ENCODE peak calls at places on chromosomes 3 and 15, in eight cellular contexts. M, P, S, D, G, X, F and K are unnamed samples.

GRCh38 chr3:9793161-9793781 is 389 bp downstream of the ARPC4 start:
- DNase-seq in M (peak), P (no peak), S (peak), D (no peak), G (no peak), X (no peak), F (peak), K (peak)

GRCh38 chr3:171749128-171749527 is 61.2 kb downstream of the PLD1 start:
- DNase-seq in M (no peak), P (no peak), S (no peak), D (no peak), G (no peak), X (no peak), F (no peak), K (no peak)

GRCh38 chr15:26378304-26378703 is 394.6 kb downstream of the GABRB3 start:
- DNase-seq in M (no peak), P (no peak), S (no peak), D (no peak), G (no peak), X (no peak), F (no peak), K (no peak)

GRCh38 chr3:42667096-42667522 is 13.6 kb downstream of the ZBTB47 start:
- DNase-seq in M (no peak), P (no peak), S (no peak), D (no peak), G (no peak), X (no peak), F (no peak), K (no peak)

GRCh38 chr3:194715022-194715800 is 29.5 kb downstream of the FAM43A start:
- DNase-seq in M (no peak), P (no peak), S (no peak), D (no peak), G (no peak), X (no peak), F (no peak), K (peak)

GRCh38 chr15:89654311-89654761 is 931 bp downstream of the KIF7 start:
- DNase-seq in M (no peak), P (peak), S (no peak), D (no peak), G (no peak), X (no peak), F (no peak), K (no peak)

GRCh38 chr3:184808021-184808420 is 3.9 kb upstream of the VPS8 start:
- DNase-seq in M (peak), P (no peak), S (no peak), D (peak), G (no peak), X (no peak), F (peak), K (no peak)

GRCh38 chr3:111418388-111418787 is 123.6 kb upstream of the CD96 start:
- DNase-seq in M (no peak), P (no peak), S (no peak), D (no peak), G (peak), X (no peak), F (no peak), K (no peak)

GRCh38 chr3:155018621-155019330 is 61.3 kb upstream of the MME start:
- DNase-seq in M (no peak), P (no peak), S (no peak), D (no peak), G (no peak), X (no peak), F (no peak), K (peak)